ENCODE peak calls at places on chromosomes 2 and 18, in seven cellular contexts. M is nephron progenitor cell, S is nucleus accumbens, L is EL, D is hypothalamus, T is NCI-H1105, K is heart right ventricle. J is an unnamed sample.

GRCh38 chr2:32849456-32850194 is 97.1 kb upstream of the LTBP1 start:
- DNase-seq in M (no peak), S (no peak), L (no peak), D (no peak), T (no peak), K (peak), J (no peak)

GRCh38 chr2:157061799-157062198 is 195.7 kb upstream of the GALNT5 start:
- DNase-seq in M (no peak), S (no peak), L (no peak), D (no peak), T (no peak), K (no peak), J (no peak)

GRCh38 chr2:173792166-173792565 is 173.0 kb downstream of the SP3 start:
- DNase-seq in M (no peak), S (no peak), L (no peak), D (no peak), T (no peak), K (no peak), J (no peak)

GRCh38 chr2:237725661-237726060 is 72.9 kb upstream of the RBM44 start:
- DNase-seq in M (no peak), S (no peak), L (no peak), D (no peak), T (no peak), K (no peak), J (no peak)

GRCh38 chr18:33924576-33924975 is 300.1 kb downstream of the NOL4 start:
- DNase-seq in M (no peak), S (no peak), L (no peak), D (no peak), T (peak), K (no peak), J (no peak)

GRCh38 chr18:76978616-76979015 is 154.0 kb downstream of the MBP start:
- DNase-seq in M (no peak), S (no peak), L (no peak), D (no peak), T (no peak), K (no peak), J (no peak)

GRCh38 chr18:50268022-50268747 is 1.9 kb upstream of the CFAP53 start:
- DNase-seq in M (peak), S (no peak), L (peak), D (peak), T (no peak), K (peak), J (no peak)

GRCh38 chr2:42923632-42924425 is 131.4 kb upstream of the HAAO start:
- DNase-seq in M (no peak), S (no peak), L (peak), D (no peak), T (no peak), K (no peak), J (no peak)

GRCh38 chr2:189763908-189764661 is 1.5 kb upstream of the OSGEPL1 start:
- DNase-seq in M (no peak), S (no peak), L (peak), D (no peak), T (no peak), K (no peak), J (no peak)

GRCh38 chr2:68878753-68879152 is 7.6 kb upstream of the BMP10 start:
- DNase-seq in M (no peak), S (no peak), L (peak), D (no peak), T (no peak), K (no peak), J (no peak)

GRCh38 chr2:63990072-63990471 is 29.2 kb downstream of the VPS54 start:
- DNase-seq in M (no peak), S (no peak), L (no peak), D (no peak), T (no peak), K (no peak), J (no peak)

GRCh38 chr2:154995332-154995731 is 296.8 kb downstream of the KCNJ3 start:
- DNase-seq in M (no peak), S (no peak), L (no peak), D (no peak), T (no peak), K (no peak), J (no peak)

GRCh38 chr2:9675369-9676351 is 44.9 kb upstream of the YWHAQ start:
- DNase-seq in M (peak), S (no peak), L (peak), D (no peak), T (no peak), K (no peak), J (no peak)

GRCh38 chr2:24491626-24492282 is 700 bp downstream of the NCOA1 start:
- DNase-seq in M (peak), S (peak), L (peak), D (peak), T (peak), K (peak), J (no peak)

GRCh38 chr2:153858250-153858649 is 13.5 kb upstream of the GALNT13 start:
- DNase-seq in M (no peak), S (no peak), L (no peak), D (no peak), T (no peak), K (no peak), J (no peak)

GRCh38 chr18:13639196-13639595 is 87.2 kb downstream of the FAM210A start:
- DNase-seq in M (no peak), S (peak), L (no peak), D (no peak), T (no peak), K (peak), J (no peak)

GRCh38 chr2:159798376-159798724 is 342 bp upstream of the CD302 start:
- DNase-seq in M (no peak), S (no peak), L (no peak), D (no peak), T (no peak), K (no peak), J (no peak)

GRCh38 chr2:25362564-25363145 is 20.9 kb upstream of the DNMT3A start:
- DNase-seq in M (no peak), S (peak), L (peak), D (peak), T (no peak), K (no peak), J (no peak)

GRCh38 chr2:62460175-62460574 is 45.8 kb downstream of the TMEM17 start:
- DNase-seq in M (peak), S (no peak), L (no peak), D (no peak), T (no peak), K (no peak), J (no peak)

GRCh38 chr2:121662651-121663050 is 13.4 kb upstream of the CLASP1 start:
- DNase-seq in M (no peak), S (no peak), L (no peak), D (no peak), T (no peak), K (no peak), J (no peak)

GRCh38 chr2:236657215-236657614 is 87.6 kb downstream of the ACKR3 start:
- DNase-seq in M (no peak), S (no peak), L (no peak), D (no peak), T (no peak), K (no peak), J (no peak)

GRCh38 chr2:65638438-65638837 is 206.0 kb upstream of the SPRED2 start:
- DNase-seq in M (no peak), S (no peak), L (no peak), D (no peak), T (no peak), K (no peak), J (no peak)

GRCh38 chr2:58428553-58429284 is 187.6 kb upstream of the FANCL start:
- DNase-seq in M (peak), S (peak), L (no peak), D (peak), T (no peak), K (no peak), J (no peak)

GRCh38 chr2:110115291-110116032 is at the start of gene MALL:
- DNase-seq in M (peak), S (no peak), L (peak), D (no peak), T (no peak), K (no peak), J (peak)

GRCh38 chr2:170236639-170237037 is 58.7 kb downstream of the MYO3B start:
- DNase-seq in M (no peak), S (no peak), L (no peak), D (no peak), T (no peak), K (no peak), J (no peak)

GRCh38 chr2:199405241-199405640 is 52.5 kb downstream of the SATB2 start:
- DNase-seq in M (no peak), S (no peak), L (peak), D (no peak), T (no peak), K (no peak), J (no peak)

GRCh38 chr2:219045937-219046550 is 4.7 kb upstream of the CFAP65 start:
- DNase-seq in M (peak), S (no peak), L (peak), D (no peak), T (no peak), K (no peak), J (no peak)

GRCh38 chr2:112915300-112916144 is 4.6 kb downstream of the IL37 start:
- DNase-seq in M (no peak), S (no peak), L (no peak), D (no peak), T (no peak), K (no peak), J (no peak)